ENCODE peak calls at places on chromosomes 3 and 15, in ten cellular contexts. G, O, Y, E, R, I, U, Q, M and P are unnamed samples.

GRCh38 chr3:127716334-127716733 is 43.6 kb downstream of the ABTB1 start:
- DNase-seq in G (no peak), E (no peak), O (no peak), U (no peak), Y (no peak), I (no peak), Q (no peak), R (no peak), M (no peak), P (peak)

GRCh38 chr15:101446527-101447167 is 42.9 kb downstream of the PCSK6 start:
- DNase-seq in E (no peak), G (no peak), U (no peak), O (no peak), M (no peak), Q (no peak), I (no peak), Y (no peak), R (no peak), P (no peak)

GRCh38 chr3:47365213-47366153 is 15.3 kb upstream of the PTPN23 start:
- DNase-seq in G (no peak), E (no peak), R (no peak), Q (peak), M (no peak), I (no peak), U (no peak), O (no peak), Y (peak), P (no peak)

GRCh38 chr3:188280627-188281026 is 126.7 kb downstream of the LPP start:
- DNase-seq in I (no peak), O (no peak), E (no peak), Q (no peak), R (no peak), U (no peak), G (no peak), Y (no peak), M (no peak), P (no peak)

GRCh38 chr3:196179380-196180308 is 31.6 kb downstream of the ZDHHC19 start:
- DNase-seq in I (peak), Q (peak), E (peak), O (peak), Y (peak), R (peak), U (peak), G (no peak), M (peak), P (peak)

GRCh38 chr3:153259956-153260355 is 97.9 kb downstream of the RAP2B start:
- DNase-seq in Q (no peak), E (no peak), I (no peak), O (no peak), Y (no peak), G (no peak), U (no peak), M (no peak), R (no peak), P (no peak)

GRCh38 chr3:38137615-38138346 is 680 bp upstream of the MYD88 start:
- DNase-seq in U (no peak), O (peak), E (no peak), M (no peak), I (peak), G (no peak), Y (no peak), Q (no peak), R (peak), P (peak)

GRCh38 chr3:119194237-119195150 is 21.1 kb downstream of the UPK1B start:
- DNase-seq in O (no peak), Q (peak), R (no peak), E (no peak), M (no peak), Y (no peak), G (no peak), U (no peak), I (no peak), P (no peak)

GRCh38 chr3:188664795-188665194 is 507.0 kb upstream of the TPRG1 start:
- DNase-seq in R (peak), G (no peak), Y (no peak), O (no peak), E (no peak), U (no peak), I (no peak), Q (no peak), M (peak), P (no peak)

GRCh38 chr15:28106294-28107110 is 7.4 kb upstream of the OCA2 start:
- DNase-seq in Q (peak), E (no peak), I (no peak), G (no peak), U (no peak), Y (no peak), R (peak), O (peak), M (no peak), P (peak)

GRCh38 chr3:52193059-52193458 is 4.9 kb upstream of the ALAS1 start:
- DNase-seq in M (no peak), E (no peak), R (no peak), Y (peak), G (no peak), I (no peak), Q (peak), O (no peak), U (no peak), P (no peak)